ENCODE peak calls at places on chromosomes 5 and 9, in six cellular contexts. L is CD4-positive, CD25-positive, alpha-beta regulatory T cell; S is tibial artery; R is K562; E is body of pancreas; D is IMR-90. P is an unnamed sample. For H3K4me1, the result is how much of the 10 kb centered on the place peaks cover.

GRCh38 chr5:95862636-95863382 is 40.3 kb upstream of the GLRX start:
- DNase-seq in L (no peak), S (no peak), R (no peak), E (peak), D (no peak), P (peak)

GRCh38 chr9:25724424-25724823 is 46.2 kb upstream of the TUSC1 start:
- DNase-seq in L (no peak), S (no peak), R (no peak), E (no peak), D (peak), P (no peak)

GRCh38 chr5:77882670-77883257 is 106.6 kb upstream of the TBCA start:
- DNase-seq in L (no peak), S (no peak), R (no peak), E (no peak), D (peak), P (no peak)

GRCh38 chr5:38448553-38449350 is 107.7 kb downstream of the LIFR start:
- DNase-seq in L (no peak), S (no peak), R (no peak), E (no peak), D (no peak), P (no peak)

GRCh38 chr9:111484564-111484878 is 338 bp upstream of the ECPAS start:
- DNase-seq in L (no peak), S (no peak), R (no peak), E (no peak), D (peak), P (no peak)

GRCh38 chr9:126474786-126475485 is 138.8 kb upstream of the LMX1B start:
- DNase-seq in L (no peak), S (no peak), R (no peak), E (no peak), D (peak), P (no peak)

GRCh38 chr5:120794121-120794520 is 330.0 kb downstream of the PRR16 start:
- DNase-seq in L (no peak), S (no peak), R (no peak), E (no peak), D (peak), P (no peak)

GRCh38 chr5:132865668-132866341 is 464 bp downstream of the GDF9 start:
- DNase-seq in L (no peak), S (no peak), R (no peak), E (no peak), D (no peak), P (no peak)

DNA sequence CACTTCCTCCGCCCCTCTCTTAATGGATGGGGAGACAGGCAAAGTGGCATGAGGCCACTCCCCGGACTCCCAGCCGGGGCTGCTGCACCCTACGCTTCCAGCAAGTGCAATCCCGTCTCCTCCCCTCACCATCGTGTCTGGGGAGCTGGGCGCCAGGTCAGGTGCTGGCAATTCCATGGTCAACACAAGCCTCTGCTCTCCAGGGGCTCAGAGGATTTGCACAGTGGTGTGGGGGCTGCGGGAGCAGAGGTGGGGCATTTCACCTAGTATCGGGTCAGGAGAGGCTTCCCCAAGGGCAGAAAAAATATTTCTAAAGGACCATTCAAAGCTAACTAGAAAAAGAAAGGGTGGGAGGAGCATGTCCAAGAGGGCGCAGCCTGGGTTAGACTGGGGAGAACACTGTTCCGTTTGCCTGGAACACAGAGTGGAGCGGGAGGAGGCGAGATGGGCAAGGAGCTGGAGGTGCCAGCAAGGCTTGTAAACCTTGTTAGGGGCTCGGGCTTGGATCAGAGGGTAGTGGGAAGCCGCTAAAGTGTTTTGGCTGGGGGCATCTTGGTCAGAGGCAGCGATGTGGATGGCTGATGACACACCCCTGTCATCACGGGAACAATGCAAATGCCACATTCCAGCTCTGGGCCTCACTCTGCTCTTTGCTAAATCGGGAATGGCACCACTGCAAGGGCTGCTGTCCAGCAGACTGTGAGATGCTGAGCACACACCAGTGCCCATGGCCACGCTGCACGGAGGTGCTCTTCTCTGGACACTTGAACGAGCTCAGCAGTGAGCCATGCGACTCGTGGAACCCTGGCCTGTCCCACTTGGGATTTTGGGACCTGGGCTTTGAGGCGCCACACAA is 191.7 kb downstream of the CDK5RAP2 start:
- DNase-seq in L (no peak), S (no peak), R (no peak), E (no peak), D (no peak), P (no peak)
- H3K27ac ChIP-seq in L (no peak), S (no peak), R (no peak), E (no peak), D (no peak), P (no peak)

GRCh38 chr5:151074557-151074956 is 6.3 kb downstream of the TNIP1 start:
- DNase-seq in L (no peak), S (no peak), R (no peak), E (no peak), D (no peak), P (no peak)

GRCh38 chr5:151075698-151076331 is 5.0 kb downstream of the TNIP1 start:
- DNase-seq in L (no peak), S (no peak), R (no peak), E (peak), D (peak), P (peak)

GRCh38 chr5:151072234-151073025 is 8.4 kb downstream of the TNIP1 start:
- DNase-seq in L (no peak), S (no peak), R (no peak), E (no peak), D (peak), P (no peak)

GRCh38 chr5:151071021-151071420 is 9.8 kb downstream of the TNIP1 start:
- DNase-seq in L (no peak), S (no peak), R (no peak), E (no peak), D (no peak), P (no peak)

GRCh38 chr5:151073280-151073679 is 7.6 kb downstream of the TNIP1 start:
- DNase-seq in L (no peak), S (no peak), R (no peak), E (no peak), D (no peak), P (no peak)
- H3K4me1 ChIP-seq in L (half or more), S (half or more), R (under half), E (half or more), D (under half), P (under half)

GRCh38 chr5:65075623-65076250 is 307.0 kb downstream of the CWC27 start:
- DNase-seq in L (no peak), S (no peak), R (no peak), E (no peak), D (no peak), P (no peak)
- H3K27ac ChIP-seq in L (no peak), S (peak), R (peak), E (no peak), D (no peak), P (no peak)

DNA sequence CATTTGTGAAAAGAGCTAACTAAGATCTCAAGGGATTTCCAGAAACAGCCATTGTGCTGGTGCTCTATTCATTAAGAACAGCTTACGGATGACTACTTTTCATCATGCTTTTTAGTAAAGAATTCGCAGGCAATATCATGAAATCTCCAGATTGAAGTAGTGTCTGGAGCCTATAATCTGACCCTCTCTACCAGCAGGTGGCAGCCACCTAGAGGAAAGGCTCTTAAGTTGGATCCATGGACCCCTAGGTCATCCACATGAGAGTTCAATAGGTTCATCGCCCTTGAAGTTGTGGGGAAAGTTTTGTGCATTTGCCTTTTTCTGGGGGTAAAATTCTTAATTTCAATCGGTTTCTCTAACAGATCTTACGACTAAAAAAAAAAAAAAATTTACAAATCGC is 82.3 kb downstream of the SLC1A3 start:
- DNase-seq in L (no peak), S (no peak), R (peak), E (no peak), D (peak), P (no peak)
- H3K4me1 ChIP-seq in L (under half), S (under half), R (under half), E (under half), D (under half), P (under half)

DNA sequence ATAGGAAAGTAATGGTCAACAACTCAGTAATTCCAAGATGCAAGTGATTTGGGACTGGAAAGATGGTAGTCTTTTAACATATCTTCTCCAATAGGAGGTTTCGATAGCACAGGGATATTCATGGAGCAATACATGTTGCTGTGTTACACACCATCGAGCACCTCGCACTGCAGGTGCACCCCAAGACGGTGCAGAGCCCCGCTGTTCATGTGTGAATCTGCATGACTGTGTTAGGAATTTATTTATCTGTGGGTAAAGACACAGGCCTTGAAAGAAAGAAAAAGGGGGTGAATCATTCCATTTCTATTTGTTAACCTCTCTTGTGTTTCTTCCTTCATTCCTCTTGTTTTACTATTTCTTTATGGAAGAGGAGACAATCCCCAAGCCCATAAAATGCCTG is 217.1 kb downstream of the EBF1 start:
- DNase-seq in L (no peak), S (no peak), R (no peak), E (no peak), D (no peak), P (no peak)
- H3K27ac ChIP-seq in L (no peak), S (no peak), R (no peak), E (no peak), D (no peak), P (no peak)

P was measured in colonic mucosa.